ENCODE peak calls at places on chromosomes 13 and 19, in four cellular contexts. C, G, V and S are unnamed samples.

GRCh38 chr19:7645159-7645558 is 8.2 kb downstream of the STXBP2 start:
- DNase-seq in C (no peak), G (no peak), V (no peak), S (no peak)

GRCh38 chr13:32330438-32330837 is 15.1 kb downstream of the BRCA2 start:
- DNase-seq in V (peak), G (no peak), C (no peak), S (no peak)

GRCh38 chr13:34107814-34108213 is 289.9 kb downstream of the RFC3 start:
- DNase-seq in C (no peak), G (no peak), V (no peak), S (no peak)

GRCh38 chr13:106619688-106620555 is 52.0 kb upstream of the ARGLU1 start:
- DNase-seq in C (peak), G (no peak), V (peak), S (peak)

GRCh38 chr13:46906440-46906839 is 9.6 kb upstream of the HTR2A start:
- DNase-seq in C (no peak), V (no peak), G (no peak), S (no peak)

GRCh38 chr13:27751953-27752352 is 40.3 kb upstream of the GSX1 start:
- DNase-seq in C (no peak), G (no peak), V (no peak), S (no peak)

GRCh38 chr19:18364826-18365528 is 21.0 kb upstream of the GDF15 start:
- DNase-seq in G (peak), C (no peak), V (peak), S (no peak)

GRCh38 chr13:113034451-113035208 is 65.6 kb downstream of the MCF2L start:
- DNase-seq in G (no peak), C (peak), V (peak), S (no peak)

GRCh38 chr13:30791354-30791921 is 56.1 kb downstream of the ALOX5AP start:
- DNase-seq in C (no peak), V (peak), G (no peak), S (no peak)

GRCh38 chr13:33865945-33866344 is 48.0 kb downstream of the RFC3 start:
- DNase-seq in C (no peak), G (no peak), V (no peak), S (peak)

GRCh38 chr19:46976845-46977320 is 42.8 kb upstream of the NPAS1 start:
- DNase-seq in G (peak), C (no peak), V (no peak), S (no peak)

GRCh38 chr19:54190942-54191670 is at the start of gene TSEN34:
- DNase-seq in C (peak), V (peak), G (peak), S (peak)

GRCh38 chr19:35963514-35963913 is 27.3 kb downstream of the LRFN3 start:
- DNase-seq in V (no peak), C (peak), G (no peak), S (no peak)

GRCh38 chr19:46000497-46001246 is 5.4 kb downstream of the CCDC61 start:
- DNase-seq in G (no peak), C (no peak), V (no peak), S (peak)

GRCh38 chr19:16496613-16496983 is 404 bp downstream of the C19orf44 start:
- DNase-seq in V (no peak), C (no peak), G (peak), S (no peak)

GRCh38 chr13:102707465-102707864 is 12.6 kb upstream of the METTL21C start:
- DNase-seq in G (no peak), C (no peak), V (peak), S (no peak)

DNA sequence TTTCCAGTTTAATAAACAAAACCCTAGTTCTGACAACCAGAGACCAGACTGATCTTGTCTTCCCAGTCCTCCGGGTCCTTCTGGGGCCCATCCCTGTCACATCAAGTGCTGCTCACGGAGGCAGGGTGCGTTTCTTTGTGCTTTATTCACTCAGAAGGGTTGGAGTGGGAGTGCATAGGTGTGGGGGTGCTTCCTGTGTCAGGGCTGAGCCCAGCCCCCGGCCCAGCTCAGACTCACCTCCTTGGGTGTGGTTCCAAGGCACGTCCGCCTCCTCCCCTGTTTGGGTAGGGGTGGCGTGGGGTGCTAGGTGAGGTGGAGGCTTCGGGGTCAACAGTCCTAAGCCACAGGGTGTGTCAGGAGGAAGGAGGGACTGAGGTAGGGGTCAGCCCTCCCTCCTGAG is 3.1 kb downstream of the CCER2 start:
- DNase-seq in V (no peak), C (no peak), G (no peak), S (no peak)
- TF ChIP-seq CTCF in V (no peak), C (no peak), G (no peak), S (no peak)

GRCh38 chr19:55385236-55385748 is 440 bp upstream of the RPL28 start:
- DNase-seq in V (peak), G (peak), C (peak), S (peak)

GRCh38 chr19:55383789-55384575 is at the start of gene TMEM238:
- DNase-seq in V (no peak), G (peak), C (no peak), S (peak)

GRCh38 chr19:55384576-55385235 is 614 bp upstream of the TMEM238 start:
- DNase-seq in G (no peak), C (no peak), V (no peak), S (no peak)

GRCh38 chr19:55386515-55386947 is 799 bp downstream of the RPL28 start:
- DNase-seq in G (no peak), C (no peak), V (no peak), S (no peak)

GRCh38 chr19:55385749-55386514 is at the start of gene RPL28:
- DNase-seq in G (peak), V (peak), C (peak), S (peak)
- TF ChIP-seq CTCF in G (no peak), V (no peak), C (no peak), S (no peak)

GRCh38 chr13:21240586-21240985 is 64.1 kb downstream of the MRPL57 start:
- DNase-seq in G (no peak), V (peak), C (no peak), S (no peak)

GRCh38 chr13:21243843-21244184 is 67.4 kb downstream of the MRPL57 start:
- DNase-seq in C (no peak), V (no peak), G (no peak), S (no peak)

GRCh38 chr13:21243045-21243842 is 66.8 kb downstream of the MRPL57 start:
- DNase-seq in C (no peak), V (no peak), G (no peak), S (no peak)

GRCh38 chr13:21238267-21238666 is 61.8 kb downstream of the MRPL57 start:
- DNase-seq in C (no peak), V (no peak), G (no peak), S (no peak)

GRCh38 chr13:21242236-21242635 is 65.8 kb downstream of the MRPL57 start:
- DNase-seq in V (no peak), G (no peak), C (peak), S (no peak)
- TF ChIP-seq CTCF in V (no peak), G (no peak), C (no peak), S (no peak)

GRCh38 chr13:40230833-40231266 is 435.6 kb downstream of the FOXO1 start:
- DNase-seq in G (no peak), V (no peak), C (no peak), S (no peak)
- TF ChIP-seq CTCF in G (no peak), V (no peak), C (no peak), S (no peak)

GRCh38 chr13:97268772-97269171 is 46.6 kb downstream of the MBNL2 start:
- DNase-seq in G (no peak), V (no peak), C (no peak), S (no peak)
- TF ChIP-seq CTCF in G (no peak), V (no peak), C (no peak), S (no peak)